ENCODE peak calls at places on chromosomes 7 and 10, in seven cellular contexts. K is effector memory CD4-positive, alpha-beta T cell; J is ovary; L is right cardiac atrium; P is tibial artery; R is SJSA1; Y is esophagus squamous epithelium. V is an unnamed sample. For H3K9me3, the result is how much of the 10 kb centered on the place peaks cover.

GRCh38 chr7:7146837-7147236 is 35.5 kb upstream of the C1GALT1 start:
- DNase-seq in K (no peak), J (no peak), L (no peak), P (no peak), R (no peak), Y (no peak), V (no peak)

GRCh38 chr10:131874991-131875451 is 25.8 kb upstream of the PPP2R2D start:
- DNase-seq in K (peak), J (peak), L (peak), P (no peak), R (peak), Y (no peak), V (peak)

GRCh38 chr10:131035779-131036178 is 275.7 kb downstream of the TCERG1L start:
- DNase-seq in K (no peak), J (no peak), L (no peak), P (no peak), R (no peak), Y (no peak), V (no peak)

GRCh38 chr10:36303896-36304295 is 661.8 kb upstream of the FZD8 start:
- DNase-seq in K (no peak), J (no peak), L (no peak), P (no peak), R (no peak), Y (no peak), V (no peak)

GRCh38 chr7:65722361-65722792 is 150.5 kb upstream of the VKORC1L1 start:
- DNase-seq in K (peak), J (peak), L (peak), P (no peak), R (no peak), Y (no peak), V (peak)

GRCh38 chr10:10642741-10643280 is 374.9 kb upstream of the CELF2 start:
- DNase-seq in K (no peak), J (peak), L (peak), P (peak), R (no peak), Y (no peak), V (no peak)

GRCh38 chr7:27192546-27193334 is 7.2 kb downstream of the HOXA13 start:
- DNase-seq in K (no peak), J (no peak), L (peak), P (peak), R (peak), Y (no peak), V (peak)

GRCh38 chr10:60189861-60190475 is 199.7 kb downstream of the ANK3 start:
- DNase-seq in K (no peak), J (no peak), L (no peak), P (no peak), R (no peak), Y (no peak), V (no peak)

GRCh38 chr10:278707-279106 is 143.5 kb downstream of the ZMYND11 start:
- DNase-seq in K (no peak), J (no peak), L (no peak), P (no peak), R (no peak), Y (no peak), V (no peak)

GRCh38 chr7:155850730-155851678 is 38.7 kb upstream of the SHH start:
- DNase-seq in K (no peak), J (no peak), L (no peak), P (no peak), R (peak), Y (no peak), V (no peak)

GRCh38 chr7:6536262-6536770 is 14.9 kb downstream of the GRID2IP start:
- DNase-seq in K (no peak), J (no peak), L (no peak), P (no peak), R (no peak), Y (no peak), V (no peak)

GRCh38 chr10:48490576-48491345 is 114.1 kb downstream of the ARHGAP22 start:
- DNase-seq in K (no peak), J (no peak), L (peak), P (peak), R (peak), Y (no peak), V (no peak)

GRCh38 chr7:33130184-33130583 is 820 bp downstream of the BBS9 start:
- DNase-seq in K (no peak), J (no peak), L (no peak), P (no peak), R (no peak), Y (no peak), V (peak)

GRCh38 chr7:6621195-6622128 is 6.1 kb downstream of the ZNF853 start:
- DNase-seq in K (no peak), J (no peak), L (no peak), P (no peak), R (no peak), Y (no peak), V (no peak)

GRCh38 chr10:73209705-73210104 is 37.4 kb downstream of the DNAJC9 start:
- DNase-seq in K (no peak), J (no peak), L (no peak), P (no peak), R (no peak), Y (no peak), V (no peak)

GRCh38 chr10:43866712-43867111 is 218.0 kb upstream of the ZNF32 start:
- DNase-seq in K (no peak), J (no peak), L (no peak), P (no peak), R (peak), Y (no peak), V (no peak)

GRCh38 chr10:31770307-31770902 is 158.2 kb downstream of the ARHGAP12 start:
- DNase-seq in K (peak), J (no peak), L (peak), P (no peak), R (no peak), Y (no peak), V (peak)

GRCh38 chr7:17535776-17536175 is 237.3 kb downstream of the AHR start:
- DNase-seq in K (no peak), J (no peak), L (no peak), P (no peak), R (no peak), Y (no peak), V (no peak)

GRCh38 chr10:58358947-58359346 is 24.1 kb downstream of the UBE2D1 start:
- DNase-seq in K (no peak), J (no peak), L (no peak), P (no peak), R (no peak), Y (no peak), V (no peak)

GRCh38 chr10:126867567-126868365 is 37.5 kb upstream of the DOCK1 start:
- DNase-seq in K (no peak), J (no peak), L (no peak), P (no peak), R (no peak), Y (no peak), V (no peak)

GRCh38 chr7:120996983-120997334 is 8.4 kb downstream of the CPED1 start:
- DNase-seq in K (no peak), J (no peak), L (no peak), P (no peak), R (no peak), Y (no peak), V (no peak)

GRCh38 chr10:25130911-25131310 is 43.9 kb upstream of the GPR158 start:
- DNase-seq in K (no peak), J (no peak), L (no peak), P (no peak), R (no peak), Y (no peak), V (no peak)

GRCh38 chr10:99676895-99677294 is 17.6 kb downstream of the ENTPD7 start:
- DNase-seq in K (no peak), J (no peak), L (no peak), P (no peak), R (no peak), Y (no peak), V (no peak)

GRCh38 chr7:50264908-50265307 is 39.6 kb upstream of the IKZF1 start:
- DNase-seq in K (no peak), J (no peak), L (no peak), P (no peak), R (no peak), Y (no peak), V (no peak)

GRCh38 chr10:93973748-93974445 is 19.8 kb upstream of the PLCE1 start:
- DNase-seq in K (no peak), J (no peak), L (no peak), P (no peak), R (no peak), Y (no peak), V (no peak)

GRCh38 chr7:22841954-22842353 is 19.3 kb upstream of the TOMM7 start:
- DNase-seq in K (no peak), J (no peak), L (no peak), P (peak), R (no peak), Y (no peak), V (no peak)

GRCh38 chr7:27190284-27190748 is 5.3 kb upstream of the HOXA11 start:
- DNase-seq in K (no peak), J (no peak), L (no peak), P (peak), R (no peak), Y (no peak), V (peak)

GRCh38 chr7:84529480-84530205 is 335.1 kb upstream of the SEMA3A start:
- DNase-seq in K (no peak), J (no peak), L (no peak), P (no peak), R (peak), Y (no peak), V (peak)

GRCh38 chr7:20578257-20578771 is 37.2 kb upstream of the ABCB5 start:
- DNase-seq in K (no peak), J (no peak), L (no peak), P (no peak), R (no peak), Y (no peak), V (no peak)

DNA sequence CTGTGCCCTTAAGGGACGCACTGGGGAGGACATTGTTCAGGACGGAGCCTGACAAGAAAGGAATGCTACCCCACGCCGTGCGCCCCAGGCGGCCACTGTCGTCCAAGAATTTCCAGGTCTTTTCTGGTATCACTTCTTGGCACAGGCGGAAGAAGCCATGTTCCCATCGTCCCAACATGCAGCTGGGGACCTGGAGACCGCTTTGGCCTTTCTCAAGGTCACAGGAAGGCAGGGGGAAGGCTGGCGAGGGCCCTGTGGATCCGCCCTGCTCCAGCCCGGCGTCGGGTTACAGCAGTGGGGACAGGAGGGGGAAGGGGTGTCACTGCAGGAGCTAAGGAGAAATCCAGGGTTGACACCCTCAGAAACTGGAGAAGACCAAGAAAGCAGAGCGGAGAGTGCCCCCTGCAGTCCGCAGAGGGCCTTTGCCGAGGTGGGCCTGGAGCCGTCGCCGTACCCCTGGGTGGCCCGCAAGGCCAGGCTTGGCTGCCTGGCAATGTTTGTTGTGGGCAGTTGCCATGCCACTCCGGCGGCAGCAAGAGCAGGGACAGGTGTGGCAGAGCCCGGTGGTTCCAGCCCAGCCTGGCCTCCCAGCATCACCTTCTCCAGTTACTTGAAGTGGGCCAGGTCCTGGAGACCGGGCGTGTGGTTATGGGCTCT is 104.1 kb downstream of the LHPP start:
- DNase-seq in K (no peak), J (no peak), L (peak), P (peak), R (no peak), Y (no peak), V (peak)
- H3K9me3 ChIP-seq in K (under half), J (under half), L (under half), P (under half), R (under half), Y (under half), V (under half)

DNA sequence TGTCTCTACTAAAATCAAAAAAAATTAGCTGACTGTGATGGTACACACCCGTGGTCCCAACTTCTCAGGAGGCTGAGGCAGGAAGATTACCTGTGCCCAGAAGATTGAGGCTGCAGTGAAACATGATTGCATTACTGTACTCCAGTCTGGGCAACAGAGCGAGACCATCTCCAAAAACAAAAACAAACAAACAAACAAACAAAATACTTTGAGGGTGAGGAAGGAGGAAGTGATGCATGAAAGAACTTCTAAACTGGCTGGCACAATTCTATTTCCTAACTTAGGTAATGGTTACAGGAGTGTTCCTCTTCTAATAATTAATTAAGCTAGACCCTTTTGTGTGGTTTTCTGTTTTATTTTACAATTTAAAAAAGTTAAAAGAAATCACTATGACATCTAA is 15.5 kb downstream of the WAPL start:
- DNase-seq in K (no peak), J (no peak), L (no peak), P (no peak), R (no peak), Y (no peak), V (no peak)
- H3K9me3 ChIP-seq in K (under half), J (under half), L (under half), P (under half), R (under half), Y (under half), V (under half)

GRCh38 chr7:149527414-149527813 is 29.8 kb upstream of the ZNF746 start:
- DNase-seq in K (no peak), J (no peak), L (no peak), P (no peak), R (no peak), Y (no peak), V (no peak)
- H3K9me3 ChIP-seq in K (under half), J (under half), L (under half), P (half or more), R (under half), Y (half or more), V (under half)

DNA sequence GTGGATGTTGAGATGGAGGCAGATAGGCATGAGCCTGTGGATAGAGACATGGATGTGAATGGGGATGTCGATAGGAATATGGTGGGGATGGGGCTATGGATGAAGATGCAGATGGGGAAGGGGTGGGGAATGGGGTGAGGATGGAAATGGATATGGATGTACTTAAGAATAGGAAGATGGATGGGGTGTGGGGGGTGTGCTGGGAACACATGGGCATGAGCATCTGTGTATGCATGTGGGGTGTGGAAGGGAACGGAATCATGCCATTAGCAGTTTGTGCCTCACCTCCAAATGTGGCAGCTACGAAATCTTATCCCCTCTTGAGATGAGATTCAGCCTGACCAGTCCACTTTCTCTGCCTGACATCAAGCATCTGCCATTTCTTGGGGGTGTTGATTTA is 359.5 kb upstream of the MGMT start:
- DNase-seq in K (no peak), J (no peak), L (no peak), P (no peak), R (no peak), Y (no peak), V (no peak)
- H3K9me3 ChIP-seq in K (under half), J (under half), L (under half), P (under half), R (under half), Y (under half), V (under half)

DNA sequence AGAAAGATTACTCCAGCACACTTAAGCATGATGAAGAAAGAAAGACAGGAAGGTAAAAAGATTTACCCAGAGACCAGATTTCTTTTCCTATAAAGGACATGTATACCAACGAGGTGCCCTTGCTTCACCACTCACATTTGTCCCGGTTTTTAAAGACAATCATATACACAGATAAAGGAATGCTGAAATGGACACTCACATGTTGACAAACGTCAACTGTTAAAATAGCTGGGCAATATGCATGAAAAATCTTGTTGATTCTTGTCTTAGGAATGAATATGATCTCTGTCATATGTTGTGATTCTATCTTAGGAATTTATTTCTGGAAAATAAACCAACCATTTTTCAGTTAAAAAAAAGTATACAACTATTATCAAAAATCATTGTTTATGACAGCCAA is 158.2 kb downstream of the SRPK2 start:
- DNase-seq in K (no peak), J (no peak), L (no peak), P (no peak), R (no peak), Y (no peak), V (no peak)
- H3K9me3 ChIP-seq in K (under half), J (under half), L (under half), P (under half), R (under half), Y (under half), V (under half)

GRCh38 chr7:81776972-81777371 is 7.1 kb upstream of the HGF start:
- DNase-seq in K (no peak), J (no peak), L (no peak), P (no peak), R (no peak), Y (no peak), V (no peak)

GRCh38 chr7:81774496-81774895 is 4.6 kb upstream of the HGF start:
- DNase-seq in K (no peak), J (no peak), L (no peak), P (no peak), R (no peak), Y (no peak), V (no peak)

GRCh38 chr7:81770823-81771222 is 976 bp upstream of the HGF start:
- DNase-seq in K (no peak), J (no peak), L (no peak), P (no peak), R (no peak), Y (no peak), V (no peak)

GRCh38 chr7:81776159-81776558 is 6.3 kb upstream of the HGF start:
- DNase-seq in K (no peak), J (no peak), L (no peak), P (no peak), R (no peak), Y (no peak), V (no peak)

GRCh38 chr7:81775560-81775959 is 5.7 kb upstream of the HGF start:
- DNase-seq in K (no peak), J (no peak), L (no peak), P (no peak), R (no peak), Y (no peak), V (no peak)
- H3K9me3 ChIP-seq in K (under half), J (under half), L (under half), P (under half), R (under half), Y (under half), V (under half)

DNA sequence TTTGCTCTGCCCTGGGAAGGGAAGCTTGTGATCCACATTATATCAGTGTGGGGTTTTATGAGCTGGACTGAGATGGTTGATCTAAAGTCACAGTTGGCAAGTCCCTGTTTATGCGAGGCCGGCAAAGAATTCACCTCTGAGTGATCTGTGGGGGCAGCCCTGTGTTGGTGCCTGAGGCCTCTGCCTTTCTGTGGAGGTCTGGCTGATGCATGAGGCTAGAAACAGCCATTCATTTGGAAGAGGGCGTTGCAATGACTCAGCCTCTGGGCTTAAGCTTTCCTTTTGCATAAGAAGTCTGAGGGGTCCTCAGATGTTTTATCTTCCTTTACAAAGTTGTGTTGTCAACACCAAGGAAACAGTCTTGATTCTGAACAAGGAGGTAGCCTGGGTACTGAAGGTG is 126.9 kb downstream of the MGMT start:
- DNase-seq in K (no peak), J (no peak), L (no peak), P (no peak), R (no peak), Y (no peak), V (no peak)
- H3K9me3 ChIP-seq in K (under half), J (under half), L (under half), P (under half), R (under half), Y (under half), V (under half)

DNA sequence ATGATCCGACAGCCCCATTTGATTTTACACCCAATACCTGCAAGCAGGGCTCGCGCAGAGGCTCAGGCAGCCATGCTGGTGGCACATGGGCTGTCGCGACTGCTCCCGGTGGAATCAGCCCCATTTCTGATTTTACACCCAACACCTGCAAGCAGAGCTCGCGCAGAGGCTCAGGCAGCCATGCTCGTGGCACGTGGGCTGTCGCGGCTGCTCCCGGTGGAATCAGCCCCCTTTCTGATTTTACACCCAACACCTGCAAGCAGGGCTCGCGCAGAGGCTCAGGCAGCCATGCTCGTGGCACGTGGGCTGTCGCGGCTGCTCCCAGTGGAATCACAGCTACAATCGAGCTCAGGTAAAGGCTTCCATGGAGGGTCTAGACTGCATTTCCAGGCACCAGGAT is 244.1 kb downstream of the PTPRN2 start:
- DNase-seq in K (no peak), J (no peak), L (no peak), P (peak), R (peak), Y (no peak), V (no peak)
- H3K9me3 ChIP-seq in K (under half), J (under half), L (under half), P (under half), R (under half), Y (under half), V (under half)